ENCODE peak calls at places on chromosomes 2 and 18, in five cellular contexts. W is activated effector memory CD4-positive, alpha-beta T cell treated with anti-CD3 and anti-CD28 coated beads, Interleukin-2, amount 50 U/mL, for 16 hours; S is WTC11; B is activated CD4-positive, alpha-beta T cell treated with anti-CD3 and anti-CD28 coated beads, Interleukin-2, amount 50 U/mL, for 48 hours; Z is activated T-helper 1 cell treated with Interleukin-2 at 50 U/mL for 16 hours. K is an unnamed sample.

GRCh38 chr2:220057922-220058321 is 430.5 kb downstream of the SLC4A3 start:
- DNase-seq in W (no peak), S (no peak), B (no peak), Z (no peak), K (no peak)

GRCh38 chr2:72150157-72150960 is 2.7 kb upstream of the CYP26B1 start:
- DNase-seq in W (peak; percentile 80), S (peak; percentile 85), B (peak; percentile 74), Z (peak; percentile 14), K (peak; percentile 96)

GRCh38 chr2:217919781-217920351 is 82.9 kb downstream of the TNS1 start:
- DNase-seq in W (no peak), S (no peak), B (no peak), Z (no peak), K (no peak)

GRCh38 chr18:67425724-67426123 is 90.8 kb downstream of the DSEL start:
- DNase-seq in W (no peak), S (no peak), B (no peak), Z (no peak), K (no peak)

GRCh38 chr2:239279508-239280295 is 121.1 kb downstream of the HDAC4 start:
- DNase-seq in W (no peak), S (peak; percentile 4), B (no peak), Z (no peak), K (no peak)

GRCh38 chr18:12930908-12931307 is 16.9 kb upstream of the SEH1L start:
- DNase-seq in W (no peak), S (no peak), B (no peak), Z (no peak), K (no peak)

GRCh38 chr18:36295214-36295613 is 2.3 kb upstream of the FHOD3 start:
- DNase-seq in W (no peak), S (no peak), B (no peak), Z (no peak), K (no peak)

GRCh38 chr2:143435112-143435511 is 305.9 kb downstream of the ARHGAP15 start:
- DNase-seq in W (no peak), S (no peak), B (no peak), Z (no peak), K (no peak)

GRCh38 chr2:5978352-5978751 is 286.2 kb downstream of the SOX11 start:
- DNase-seq in W (no peak), S (no peak), B (no peak), Z (no peak), K (no peak)

GRCh38 chr2:95023222-95023597 is 2.3 kb upstream of the MAL start:
- DNase-seq in W (peak; percentile 82), S (no peak), B (peak; percentile 52), Z (peak; percentile 41), K (no peak)

GRCh38 chr18:35005963-35006577 is 35.1 kb upstream of the MAPRE2 start:
- DNase-seq in W (no peak), S (no peak), B (no peak), Z (no peak), K (peak; percentile 23)

GRCh38 chr2:61470122-61470951 is 550 bp downstream of the USP34 start:
- DNase-seq in W (peak; percentile 94), S (peak; percentile 90), B (peak; percentile 87), Z (peak; percentile 70), K (peak; percentile 85)

GRCh38 chr2:27306657-27307544 is 1.3 kb downstream of the UCN start:
- DNase-seq in W (peak; percentile 71), S (peak; percentile 53), B (peak; percentile 38), Z (no peak), K (no peak)

GRCh38 chr2:219207884-219208740 is 1.5 kb downstream of the ZFAND2B start:
- DNase-seq in W (no peak), S (no peak), B (no peak), Z (no peak), K (no peak)

GRCh38 chr2:205438241-205438640 is 244.1 kb upstream of the NRP2 start:
- DNase-seq in W (no peak), S (no peak), B (no peak), Z (no peak), K (no peak)

GRCh38 chr2:178279142-178279541 is 84.8 kb downstream of the OSBPL6 start:
- DNase-seq in W (no peak), S (no peak), B (no peak), Z (no peak), K (no peak)

GRCh38 chr18:32956591-32957310 is 183.9 kb upstream of the KLHL14 start:
- DNase-seq in W (no peak), S (no peak), B (no peak), Z (no peak), K (no peak)

GRCh38 chr18:24108621-24109020 is 30.2 kb upstream of the CABYR start:
- DNase-seq in W (no peak), S (no peak), B (no peak), Z (no peak), K (no peak)

GRCh38 chr2:9558948-9559381 is 3.3 kb upstream of the ADAM17 start:
- DNase-seq in W (no peak), S (no peak), B (no peak), Z (no peak), K (no peak)

GRCh38 chr18:11259421-11259820 is 110.1 kb upstream of the PIEZO2 start:
- DNase-seq in W (no peak), S (no peak), B (no peak), Z (no peak), K (peak; percentile 21)

GRCh38 chr2:157444643-157445040 is 753 bp upstream of the CYTIP start:
- DNase-seq in W (peak; percentile 69), S (no peak), B (peak; percentile 50), Z (no peak), K (no peak)

GRCh38 chr2:202023904-202024266 is 9.8 kb upstream of the FZD7 start:
- DNase-seq in W (no peak), S (no peak), B (no peak), Z (no peak), K (no peak)

GRCh38 chr2:5093056-5093455 is 599.1 kb upstream of the SOX11 start:
- DNase-seq in W (no peak), S (no peak), B (no peak), Z (no peak), K (no peak)

GRCh38 chr18:5463390-5463789 is 80.4 kb downstream of the EPB41L3 start:
- DNase-seq in W (no peak), S (no peak), B (no peak), Z (no peak), K (no peak)

GRCh38 chr2:182445566-182445965 is 18.7 kb upstream of the PDE1A start:
- DNase-seq in W (no peak), S (no peak), B (no peak), Z (no peak), K (no peak)

K was measured in endothelial cell.